ENCODE peak calls at places on chromosomes 12 and 14, in nine cellular contexts. T, P, M, U, S, E, O, Z and Y are unnamed samples.

GRCh38 chr14:48857366-48857765 is 728.8 kb downstream of the RPS29 start:
- DNase-seq in M (no peak), T (no peak), P (no peak), S (no peak), U (no peak), E (no peak), Z (no peak), O (no peak), Y (peak; percentile 41)

GRCh38 chr12:94336201-94336915 is 123.3 kb downstream of the CEP83 start:
- DNase-seq in Z (no peak), P (no peak), E (no peak), O (no peak), U (no peak), S (no peak), M (no peak), T (no peak), Y (no peak)

GRCh38 chr12:3920378-3921141 is 47.4 kb upstream of the PARP11 start:
- DNase-seq in T (no peak), P (no peak), E (no peak), M (no peak), O (no peak), U (peak; percentile 13), S (no peak), Z (no peak), Y (no peak)

GRCh38 chr12:530308-530707 is 70.6 kb downstream of the B4GALNT3 start:
- DNase-seq in O (no peak), Z (no peak), M (no peak), S (no peak), E (no peak), U (no peak), T (no peak), P (no peak), Y (no peak)

GRCh38 chr12:94571556-94571955 is 78.8 kb downstream of the TMCC3 start:
- DNase-seq in T (peak; percentile 41), O (peak; percentile 55), P (peak; percentile 97), U (peak; percentile 81), S (peak; percentile 67), Z (no peak), M (peak; percentile 53), E (no peak), Y (peak; percentile 82)

GRCh38 chr12:67661311-67662011 is 12.9 kb downstream of the DYRK2 start:
- DNase-seq in U (no peak), M (no peak), P (no peak), Z (no peak), E (no peak), O (no peak), S (no peak), T (no peak), Y (no peak)

GRCh38 chr14:53151867-53152626 is 1.1 kb downstream of the DDHD1 start:
- DNase-seq in U (peak; percentile 61), T (peak; percentile 65), O (peak; percentile 39), P (peak; percentile 68), Z (peak; percentile 10), S (peak; percentile 52), M (peak; percentile 73), E (peak; percentile 63), Y (peak; percentile 47)

GRCh38 chr12:3606101-3606500 is 115.1 kb downstream of the PRMT8 start:
- DNase-seq in P (no peak), Z (no peak), O (no peak), T (no peak), M (no peak), E (no peak), U (no peak), S (no peak), Y (no peak)

DNA sequence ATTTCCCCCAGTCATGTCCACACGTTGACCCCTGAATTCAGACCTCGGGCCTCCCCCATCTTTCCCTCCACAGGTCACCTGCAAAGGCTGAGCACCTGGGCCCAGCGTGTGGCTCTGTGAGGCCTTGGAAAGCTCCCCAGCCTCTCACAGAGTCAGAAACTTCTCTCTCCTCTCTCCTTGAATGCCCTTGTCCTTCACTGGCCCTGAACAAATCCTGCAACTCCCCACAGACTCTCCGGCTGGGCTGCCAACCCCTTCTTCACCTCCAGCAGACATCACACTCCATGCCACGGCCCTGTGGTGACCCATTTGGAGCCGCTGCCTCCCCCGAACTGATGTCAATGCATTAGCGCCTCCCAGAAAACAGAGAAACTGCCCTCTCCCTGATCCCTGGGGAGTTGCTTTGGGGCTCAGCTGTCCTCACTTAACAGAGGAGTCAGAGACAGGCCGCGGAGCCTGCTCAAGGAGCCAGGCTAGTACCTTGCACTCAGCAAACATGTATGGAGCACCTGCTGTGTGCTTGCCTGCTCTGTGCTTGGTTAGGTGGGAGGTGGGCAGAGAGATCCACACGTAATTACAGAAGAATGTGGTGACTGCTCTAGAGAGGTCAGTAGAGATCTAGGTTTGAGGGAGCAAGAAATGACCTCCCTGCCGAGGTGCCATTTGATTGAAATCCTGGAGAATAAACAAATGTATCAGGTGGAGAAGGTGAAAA is 99.2 kb upstream of the PWP1 start:
- DNase-seq in S (no peak), E (no peak), T (no peak), O (no peak), Z (no peak), P (no peak), U (no peak), M (no peak), Y (peak; percentile 71)
- H3K27ac ChIP-seq in S (no peak overlapping the region), E (no peak overlapping the region), T (no peak overlapping the region), O (no peak overlapping the region), Z (no peak overlapping the region), P (no peak overlapping the region), U (no peak overlapping the region), M (no peak overlapping the region), Y (peak overlapping the region; percentile 42)

GRCh38 chr14:20683896-20684661 is at the start of gene RNASE4:
- DNase-seq in P (peak; percentile 93), M (peak; percentile 89), E (peak; percentile 89), O (peak; percentile 90), U (peak; percentile 95), S (peak; percentile 90), Z (peak; percentile 26), T (peak; percentile 84), Y (peak; percentile 82)

GRCh38 chr14:20688167-20688839 is at the start of gene ANG:
- DNase-seq in Z (no peak), T (no peak), E (no peak), O (no peak), M (no peak), P (peak; percentile 74), S (no peak), U (no peak), Y (no peak)

GRCh38 chr14:20687362-20688166 is 1.0 kb upstream of the ANG start:
- DNase-seq in U (peak; percentile 39), P (no peak), M (peak; percentile 47), T (no peak), E (no peak), Z (no peak), S (no peak), O (no peak), Y (no peak)

GRCh38 chr14:20684662-20685456 is 499 bp downstream of the RNASE4 start:
- DNase-seq in T (peak; percentile 35), E (no peak), P (peak; percentile 85), O (peak; percentile 80), Z (no peak), S (peak; percentile 60), M (peak; percentile 62), U (peak; percentile 55), Y (peak; percentile 12)

DNA sequence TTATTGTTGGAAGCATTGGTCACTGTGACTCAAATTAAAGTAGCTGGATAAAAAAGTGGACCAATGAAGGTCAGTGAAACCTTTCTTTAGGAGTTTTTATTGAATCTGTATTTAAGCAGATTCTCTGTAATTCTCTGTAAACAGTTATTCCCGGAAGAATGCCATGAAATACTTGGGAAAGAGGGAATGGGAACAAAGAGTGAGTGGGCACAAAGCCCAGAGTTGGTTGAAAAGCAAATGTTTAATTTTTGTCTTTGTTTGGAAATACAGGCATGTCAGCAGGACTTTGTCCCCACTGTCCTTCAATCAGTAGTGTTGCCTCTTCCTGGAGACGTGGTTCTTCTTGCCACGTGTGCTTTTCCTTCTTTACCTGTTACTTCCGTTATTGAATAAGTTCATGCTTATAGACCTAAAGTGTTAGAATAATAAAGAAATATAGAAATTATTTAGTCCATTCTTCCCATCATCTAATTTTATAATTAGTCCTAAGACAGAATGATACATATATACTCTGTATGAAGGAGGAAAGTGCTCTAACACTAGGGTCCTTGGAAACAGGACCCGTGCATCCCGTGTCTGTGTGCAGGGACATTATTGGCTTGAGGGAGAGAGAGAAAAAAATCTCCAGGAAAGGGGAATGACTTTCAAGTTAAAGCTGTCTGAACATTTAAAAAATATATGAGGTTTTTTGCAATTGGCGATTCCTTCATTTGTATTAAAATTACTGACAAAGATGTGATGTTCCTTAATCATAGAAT is 2.0 kb upstream of the ANG start:
- DNase-seq in E (no peak), Z (no peak), P (peak; percentile 83), S (no peak), O (no peak), M (peak; percentile 64), U (peak; percentile 45), T (no peak), Y (no peak)
- TF ChIP-seq POLR2A in E (no peak), Z (no peak), P (no peak), S (no peak), O (no peak), M (no peak), U (no peak), T (no peak), Y (no peak)

GRCh38 chr12:123924539-123924938 is 48.1 kb downstream of the CCDC92 start:
- DNase-seq in M (no peak), Z (no peak), O (no peak), T (no peak), U (no peak), S (no peak), P (no peak), E (no peak), Y (no peak)
- H3K27ac ChIP-seq in M (no peak overlapping the region), Z (no peak overlapping the region), O (no peak overlapping the region), T (no peak overlapping the region), U (no peak overlapping the region), S (no peak overlapping the region), P (no peak overlapping the region), E (no peak overlapping the region), Y (no peak overlapping the region)

GRCh38 chr12:76032043-76032981 is 736 bp upstream of the PHLDA1 start:
- DNase-seq in E (peak; percentile 36), S (peak; percentile 47), U (peak; percentile 30), Z (no peak), M (peak; percentile 73), P (peak; percentile 67), T (peak; percentile 73), O (peak; percentile 43), Y (peak; percentile 82)

GRCh38 chr12:76031081-76031413 is 529 bp downstream of the PHLDA1 start:
- DNase-seq in U (no peak), S (no peak), T (no peak), Z (no peak), O (no peak), M (no peak), E (peak; percentile 19), P (no peak), Y (no peak)

GRCh38 chr12:76029982-76030377 is 1.6 kb downstream of the PHLDA1 start:
- DNase-seq in E (no peak), U (no peak), Z (no peak), S (peak; percentile 28), P (no peak), T (no peak), M (peak; percentile 18), O (no peak), Y (peak; percentile 32)

GRCh38 chr12:76030378-76031080 is 1.0 kb downstream of the PHLDA1 start:
- DNase-seq in P (peak; percentile 58), Z (no peak), S (peak; percentile 47), O (peak; percentile 37), E (peak; percentile 22), M (peak; percentile 56), U (peak; percentile 24), T (peak; percentile 38), Y (peak; percentile 38)

DNA sequence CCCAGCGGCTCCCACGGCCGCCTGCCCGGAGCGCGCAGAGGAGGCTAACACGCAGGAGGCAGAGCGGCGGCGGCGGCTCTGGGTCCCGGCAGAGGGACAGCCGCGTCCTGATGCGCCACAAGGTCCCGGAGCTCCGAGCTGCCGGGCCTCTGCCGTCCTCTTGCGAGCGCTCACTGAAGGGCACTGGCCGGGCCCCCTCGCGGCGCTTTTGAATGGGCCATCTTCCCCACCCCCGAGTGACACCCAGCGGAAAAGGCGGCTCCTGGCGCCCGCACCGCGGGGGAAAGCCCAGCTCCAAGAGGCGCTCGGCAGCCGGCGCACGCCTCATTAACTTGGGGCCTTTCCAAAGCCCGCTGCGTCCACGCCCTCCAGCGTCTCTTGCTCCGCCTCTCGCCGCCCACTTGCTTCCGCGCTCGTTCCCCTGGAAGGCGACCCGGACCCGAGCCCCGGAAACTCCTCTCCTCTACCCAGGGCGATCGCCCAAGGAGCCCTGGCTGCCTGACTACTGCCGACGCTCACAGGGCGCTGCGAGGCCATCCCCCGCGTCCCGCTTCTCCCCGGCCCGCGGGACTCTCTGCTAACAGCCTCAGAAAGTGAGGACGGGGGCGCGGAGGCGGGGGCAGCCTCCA is at the start of gene PHLDA1:
- DNase-seq in P (peak; percentile 97), S (peak; percentile 97), T (peak; percentile 96), O (peak; percentile 94), E (peak; percentile 79), U (peak; percentile 91), M (peak; percentile 96), Z (peak; percentile 66), Y (peak; percentile 95)
- TF ChIP-seq POLR2A in P (peak; percentile 99), S (peak; percentile 80), T (no peak), O (peak; percentile 90), E (peak; percentile 67), U (peak; percentile 81), M (peak; percentile 84), Z (peak; percentile 90), Y (peak; percentile 94)